ENCODE peak calls at places on chromosome 18, in seven cellular contexts. W, S, O, K, U, Q and L are unnamed samples.

GRCh38 chr18:10312316-10313015 is 142.0 kb upstream of the APCDD1 start:
- DNase-seq in W (no peak), S (no peak), O (no peak), K (no peak), U (no peak), Q (no peak), L (no peak)

GRCh38 chr18:50373531-50373930 is 1.3 kb upstream of the SKA1 start:
- DNase-seq in W (no peak), S (no peak), O (no peak), K (no peak), U (no peak), Q (no peak), L (no peak)

GRCh38 chr18:30280861-30281470 is 761.6 kb downstream of the DSC3 start:
- DNase-seq in W (no peak), S (no peak), O (peak; percentile 75), K (no peak), U (no peak), Q (peak; percentile 29), L (peak; percentile 56)

GRCh38 chr18:32881009-32881408 is 108.2 kb upstream of the KLHL14 start:
- DNase-seq in W (no peak), S (no peak), O (no peak), K (no peak), U (no peak), Q (no peak), L (no peak)

GRCh38 chr18:10376735-10377134 is 77.7 kb upstream of the APCDD1 start:
- DNase-seq in W (no peak), S (no peak), O (no peak), K (no peak), U (no peak), Q (no peak), L (no peak)

GRCh38 chr18:79749251-79750191 is 48.2 kb upstream of the KCNG2 start:
- DNase-seq in W (no peak), S (peak; percentile 52), O (no peak), K (peak; percentile 63), U (peak; percentile 53), Q (no peak), L (no peak)

GRCh38 chr18:12946549-12947354 is 1.1 kb upstream of the SEH1L start:
- DNase-seq in W (peak; percentile 43), S (peak; percentile 76), O (peak; percentile 73), K (peak; percentile 84), U (peak; percentile 81), Q (peak; percentile 94), L (no peak)

GRCh38 chr18:79850731-79851130 is 53.0 kb downstream of the KCNG2 start:
- DNase-seq in W (no peak), S (peak; percentile 55), O (no peak), K (no peak), U (peak; percentile 23), Q (no peak), L (no peak)

GRCh38 chr18:50806208-50806616 is 13.6 kb downstream of the MRO start:
- DNase-seq in W (no peak), S (no peak), O (no peak), K (no peak), U (no peak), Q (no peak), L (no peak)

GRCh38 chr18:59124370-59124704 is 15.3 kb upstream of the SEC11C start:
- DNase-seq in W (no peak), S (no peak), O (no peak), K (no peak), U (no peak), Q (no peak), L (no peak)

GRCh38 chr18:78977627-78978271 is 1.9 kb upstream of the SALL3 start:
- DNase-seq in W (no peak), S (no peak), O (peak; percentile 80), K (no peak), U (no peak), Q (no peak), L (no peak)

GRCh38 chr18:44198296-44199284 is 482.1 kb upstream of the SETBP1 start:
- DNase-seq in W (no peak), S (no peak), O (no peak), K (peak; percentile 61), U (no peak), Q (no peak), L (no peak)

GRCh38 chr18:37464287-37464686 is 101.3 kb downstream of the CELF4 start:
- DNase-seq in W (no peak), S (no peak), O (no peak), K (no peak), U (no peak), Q (no peak), L (no peak)

GRCh38 chr18:79469751-79470150 is 74.0 kb downstream of the NFATC1 start:
- DNase-seq in W (no peak), S (no peak), O (no peak), K (no peak), U (no peak), Q (no peak), L (no peak)

GRCh38 chr18:48814490-48815181 is 136.1 kb downstream of the SMAD7 start:
- DNase-seq in W (no peak), S (peak; percentile 62), O (no peak), K (peak; percentile 10), U (peak; percentile 62), Q (no peak), L (no peak)

GRCh38 chr18:44743626-44744025 is 62.9 kb downstream of the SETBP1 start:
- DNase-seq in W (no peak), S (no peak), O (peak; percentile 21), K (no peak), U (no peak), Q (no peak), L (no peak)

GRCh38 chr18:70431203-70431624 is 142.4 kb downstream of the SOCS6 start:
- DNase-seq in W (no peak), S (peak; percentile 5), O (no peak), K (no peak), U (no peak), Q (peak; percentile 64), L (no peak)

GRCh38 chr18:33317640-33318039 is 122.9 kb downstream of the CCDC178 start:
- DNase-seq in W (no peak), S (no peak), O (no peak), K (no peak), U (no peak), Q (no peak), L (no peak)

GRCh38 chr18:78753240-78753639 is 226.4 kb upstream of the SALL3 start:
- DNase-seq in W (no peak), S (no peak), O (no peak), K (no peak), U (peak; percentile 57), Q (no peak), L (no peak)

GRCh38 chr18:34834897-34835296 is 124.8 kb downstream of the DTNA start:
- DNase-seq in W (no peak), S (no peak), O (no peak), K (no peak), U (no peak), Q (no peak), L (no peak)

GRCh38 chr18:5865521-5865920 is 29.8 kb downstream of the TMEM200C start:
- DNase-seq in W (no peak), S (no peak), O (no peak), K (no peak), U (no peak), Q (no peak), L (no peak)

GRCh38 chr18:5874336-5874735 is 21.0 kb downstream of the TMEM200C start:
- DNase-seq in W (no peak), S (no peak), O (no peak), K (no peak), U (no peak), Q (no peak), L (no peak)

GRCh38 chr18:5872886-5873285 is 22.4 kb downstream of the TMEM200C start:
- DNase-seq in W (no peak), S (no peak), O (peak; percentile 32), K (no peak), U (no peak), Q (no peak), L (no peak)

DNA sequence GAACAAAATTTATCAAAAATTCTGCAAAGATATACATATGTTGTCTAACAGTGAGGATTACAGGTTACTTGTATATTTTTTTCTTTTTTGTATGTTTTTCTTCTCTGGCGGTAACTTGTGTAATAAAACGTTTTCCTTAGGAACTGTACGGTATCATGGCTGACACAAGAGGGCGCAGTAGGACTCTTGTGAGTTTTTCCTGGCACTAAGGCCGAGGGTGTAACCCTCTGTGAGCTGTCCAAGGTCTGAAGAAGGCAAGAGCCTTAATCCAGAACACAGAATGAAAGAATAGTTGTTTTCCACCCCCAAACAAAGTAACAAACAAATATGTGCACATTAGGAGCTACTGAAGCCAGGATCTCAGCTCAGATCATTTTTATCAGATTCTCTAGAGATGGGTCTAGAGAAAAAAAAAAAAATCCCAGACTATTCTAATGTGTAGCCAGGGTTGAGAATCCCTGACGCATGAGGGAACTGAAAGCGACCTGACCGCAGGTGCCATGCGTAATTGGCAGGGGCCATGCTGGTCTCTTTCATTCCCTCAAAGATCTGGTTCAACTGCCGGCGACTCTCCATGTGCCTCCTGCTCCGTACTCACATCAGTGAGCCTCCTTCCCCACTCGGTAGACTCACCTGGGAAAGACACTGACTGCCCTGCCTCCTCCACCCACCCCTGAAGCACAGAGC is 27.0 kb downstream of the TMEM200C start:
- DNase-seq in W (peak; percentile 6), S (no peak), O (peak; percentile 93), K (no peak), U (no peak), Q (peak; percentile 67), L (peak; percentile 80)
- TF ChIP-seq CTCF in W (peak; percentile 67), S (no peak), O (peak; percentile 97), K (peak; percentile 77), U (peak; percentile 45), Q (peak; percentile 79), L (peak; percentile 91)

GRCh38 chr18:27363918-27364317 is 178.8 kb upstream of the CHST9 start:
- DNase-seq in W (no peak), S (no peak), O (no peak), K (no peak), U (no peak), Q (no peak), L (no peak)
- TF ChIP-seq CTCF in W (peak; percentile 9), S (no peak), O (peak; percentile 62), K (peak; percentile 21), U (no peak), Q (no peak), L (peak; percentile 67)

DNA sequence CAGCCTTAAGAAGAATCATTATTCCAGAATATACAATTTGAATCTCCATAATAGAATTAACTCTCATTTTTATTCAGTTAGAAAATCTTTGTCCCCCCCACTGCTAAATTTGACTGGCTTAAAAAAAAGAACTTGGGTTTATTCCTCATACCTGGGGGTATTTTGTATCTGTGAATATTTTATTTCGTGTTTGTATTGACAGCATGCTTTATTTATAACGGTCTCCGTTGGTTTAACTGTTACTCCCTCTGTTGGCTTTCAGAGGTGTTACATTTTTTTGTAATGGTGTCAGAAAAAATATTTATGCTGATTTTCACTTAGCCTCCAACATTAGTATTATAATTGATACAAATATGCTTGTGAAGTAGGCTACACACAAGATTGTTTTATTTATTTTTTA is 109.1 kb downstream of the HAUS1 start:
- DNase-seq in W (no peak), S (no peak), O (no peak), K (no peak), U (no peak), Q (no peak), L (no peak)
- TF ChIP-seq CTCF in W (peak; percentile 16), S (no peak), O (peak; percentile 51), K (peak; percentile 35), U (peak; percentile 9), Q (peak; percentile 20), L (peak; percentile 61)

DNA sequence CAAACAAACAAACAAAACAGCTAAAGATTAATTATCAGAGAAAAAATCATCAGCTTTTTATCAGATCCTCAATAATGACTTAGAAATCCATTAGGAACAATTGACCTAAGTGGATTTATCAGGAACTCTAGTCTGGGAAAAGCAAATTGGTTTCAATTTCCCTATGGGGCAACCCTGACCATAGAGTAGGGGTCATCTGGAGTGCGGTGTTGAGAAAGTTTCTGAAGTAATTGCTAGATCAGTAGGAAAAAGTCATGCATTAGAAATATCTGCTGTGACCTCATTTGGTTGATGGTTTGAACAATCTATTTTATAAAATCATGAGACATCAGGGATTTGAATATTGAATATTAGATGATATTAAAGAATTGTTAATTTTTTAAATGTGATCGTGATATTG is 507.9 kb downstream of the TXNL1 start:
- DNase-seq in W (no peak), S (no peak), O (no peak), K (no peak), U (no peak), Q (no peak), L (no peak)
- TF ChIP-seq CTCF in W (no peak), S (no peak), O (no peak), K (no peak), U (no peak), Q (no peak), L (no peak)